ENCODE peak calls at places on chromosomes 3 and 15, in five cellular contexts. One of them, this sample, is unnamed.

GRCh38 chr3:51394541-51394940 is 3.5 kb downstream of the RBM15B start:
- DNase-seq in hepatocyte: no peak
- DNase-seq in astrocyte: no peak
- DNase-seq in tibial artery: no peak
- DNase-seq in left lung: no peak
- DNase-seq in this sample: no peak

GRCh38 chr15:48475600-48476395 is 144.6 kb downstream of the DUT start:
- DNase-seq in hepatocyte: no peak
- DNase-seq in astrocyte: no peak
- DNase-seq in tibial artery: no peak
- DNase-seq in left lung: no peak
- DNase-seq in this sample: no peak

GRCh38 chr15:57340673-57341259 is 35.5 kb upstream of the CGNL1 start:
- DNase-seq in hepatocyte: peak; percentile 80
- DNase-seq in astrocyte: no peak
- DNase-seq in tibial artery: no peak
- DNase-seq in left lung: no peak
- DNase-seq in this sample: no peak

GRCh38 chr3:37140899-37141541 is 33.4 kb downstream of the LRRFIP2 start:
- DNase-seq in hepatocyte: no peak
- DNase-seq in astrocyte: no peak
- DNase-seq in tibial artery: no peak
- DNase-seq in left lung: no peak
- DNase-seq in this sample: no peak

GRCh38 chr15:78394981-78395619 is 42.9 kb upstream of the IREB2 start:
- DNase-seq in hepatocyte: peak; percentile 53
- DNase-seq in astrocyte: no peak
- DNase-seq in tibial artery: no peak
- DNase-seq in left lung: no peak
- DNase-seq in this sample: no peak

GRCh38 chr15:89138999-89139612 is 50.9 kb downstream of the ABHD2 start:
- DNase-seq in hepatocyte: no peak
- DNase-seq in astrocyte: peak; percentile 22
- DNase-seq in tibial artery: peak; percentile 62
- DNase-seq in left lung: no peak
- DNase-seq in this sample: no peak

GRCh38 chr3:150247456-150247855 is 160.6 kb upstream of the TSC22D2 start:
- DNase-seq in hepatocyte: no peak
- DNase-seq in astrocyte: no peak
- DNase-seq in tibial artery: no peak
- DNase-seq in left lung: no peak
- DNase-seq in this sample: no peak

GRCh38 chr15:53789654-53790053 is 30.2 kb upstream of the WDR72 start:
- DNase-seq in hepatocyte: no peak
- DNase-seq in astrocyte: no peak
- DNase-seq in tibial artery: no peak
- DNase-seq in left lung: no peak
- DNase-seq in this sample: no peak

GRCh38 chr15:77419050-77419835 is 661 bp downstream of the PEAK1 start:
- DNase-seq in hepatocyte: peak; percentile 66
- DNase-seq in astrocyte: peak; percentile 71
- DNase-seq in tibial artery: peak; percentile 68
- DNase-seq in left lung: peak; percentile 87
- DNase-seq in this sample: peak; percentile 35

GRCh38 chr3:13419356-13420050 is 619 bp downstream of the NUP210 start:
- DNase-seq in hepatocyte: peak; percentile 71
- DNase-seq in astrocyte: no peak
- DNase-seq in tibial artery: no peak
- DNase-seq in left lung: peak; percentile 92
- DNase-seq in this sample: peak; percentile 22

GRCh38 chr3:141277451-141277850 is 45.8 kb downstream of the PXYLP1 start:
- DNase-seq in hepatocyte: no peak
- DNase-seq in astrocyte: no peak
- DNase-seq in tibial artery: no peak
- DNase-seq in left lung: no peak
- DNase-seq in this sample: no peak

GRCh38 chr3:45993421-45994027 is 2.1 kb downstream of the FYCO1 start:
- DNase-seq in hepatocyte: no peak
- DNase-seq in astrocyte: no peak
- DNase-seq in tibial artery: no peak
- DNase-seq in left lung: no peak
- DNase-seq in this sample: no peak

GRCh38 chr3:197949191-197949766 is 711 bp upstream of the RPL35A start:
- DNase-seq in hepatocyte: no peak
- DNase-seq in astrocyte: no peak
- DNase-seq in tibial artery: no peak
- DNase-seq in left lung: no peak
- DNase-seq in this sample: no peak

GRCh38 chr15:56837281-56837680 is 81.2 kb upstream of the TCF12 start:
- DNase-seq in hepatocyte: no peak
- DNase-seq in astrocyte: peak; percentile 69
- DNase-seq in tibial artery: no peak
- DNase-seq in left lung: no peak
- DNase-seq in this sample: no peak

GRCh38 chr15:65951007-65951406 is 81.7 kb downstream of the RAB11A start:
- DNase-seq in hepatocyte: no peak
- DNase-seq in astrocyte: no peak
- DNase-seq in tibial artery: no peak
- DNase-seq in left lung: no peak
- DNase-seq in this sample: no peak

GRCh38 chr3:136255672-136256406 is 5.7 kb downstream of the PCCB start:
- DNase-seq in hepatocyte: peak; percentile 71
- DNase-seq in astrocyte: no peak
- DNase-seq in tibial artery: no peak
- DNase-seq in left lung: no peak
- DNase-seq in this sample: no peak

GRCh38 chr3:46661776-46662766 is 31.4 kb downstream of the ALS2CL start:
- DNase-seq in hepatocyte: no peak
- DNase-seq in astrocyte: no peak
- DNase-seq in tibial artery: no peak
- DNase-seq in left lung: peak; percentile 61
- DNase-seq in this sample: no peak

GRCh38 chr3:157088133-157088488 is 71.8 kb downstream of the CCNL1 start:
- DNase-seq in hepatocyte: no peak
- DNase-seq in astrocyte: no peak
- DNase-seq in tibial artery: no peak
- DNase-seq in left lung: no peak
- DNase-seq in this sample: no peak

GRCh38 chr3:59731909-59732308 is 682.1 kb upstream of the CFAP20DC start:
- DNase-seq in hepatocyte: no peak
- DNase-seq in astrocyte: no peak
- DNase-seq in tibial artery: no peak
- DNase-seq in left lung: no peak
- DNase-seq in this sample: no peak

GRCh38 chr15:39312984-39313383 is 267.9 kb upstream of the THBS1 start:
- DNase-seq in hepatocyte: peak; percentile 48
- DNase-seq in astrocyte: no peak
- DNase-seq in tibial artery: no peak
- DNase-seq in left lung: no peak
- DNase-seq in this sample: no peak

GRCh38 chr3:190433626-190434025 is 16.1 kb downstream of the TMEM207 start:
- DNase-seq in hepatocyte: no peak
- DNase-seq in astrocyte: no peak
- DNase-seq in tibial artery: no peak
- DNase-seq in left lung: no peak
- DNase-seq in this sample: no peak

GRCh38 chr3:170346481-170347125 is 10.9 kb upstream of the SKIL start:
- DNase-seq in hepatocyte: no peak
- DNase-seq in astrocyte: no peak
- DNase-seq in tibial artery: no peak
- DNase-seq in left lung: no peak
- DNase-seq in this sample: no peak

GRCh38 chr3:191070201-191070600 is 128.8 kb upstream of the OSTN start:
- DNase-seq in hepatocyte: no peak
- DNase-seq in astrocyte: peak; percentile 94
- DNase-seq in tibial artery: no peak
- DNase-seq in left lung: no peak
- DNase-seq in this sample: no peak

GRCh38 chr15:90560229-90560771 is 30.6 kb downstream of the CRTC3 start:
- DNase-seq in hepatocyte: peak; percentile 49
- DNase-seq in astrocyte: peak; percentile 97
- DNase-seq in tibial artery: peak; percentile 82
- DNase-seq in left lung: no peak
- DNase-seq in this sample: peak; percentile 71

DNA sequence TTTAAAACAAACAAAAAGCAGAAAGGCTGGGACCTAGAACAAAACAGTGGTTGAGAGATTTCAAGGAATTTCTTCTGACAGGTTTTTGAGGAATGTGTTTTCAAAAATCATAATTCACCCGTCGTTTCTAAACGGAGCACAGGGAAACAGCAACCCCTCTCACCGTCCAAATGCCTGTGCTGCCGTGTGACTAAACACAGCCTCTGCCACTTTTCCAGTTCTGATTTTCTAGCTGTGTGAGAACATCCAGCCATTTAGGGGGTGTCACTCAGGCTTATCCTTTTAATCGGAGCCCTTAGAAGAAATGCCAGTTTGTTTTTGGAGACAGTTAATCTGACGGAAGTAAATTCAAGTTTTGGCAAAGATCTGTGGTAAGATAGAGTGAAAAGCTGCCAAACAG is 490.0 kb downstream of the SOX2 start:
- DNase-seq in hepatocyte: no peak
- DNase-seq in astrocyte: no peak
- DNase-seq in tibial artery: no peak
- DNase-seq in left lung: no peak
- DNase-seq in this sample: no peak
- H3K9me3 ChIP-seq in hepatocyte: no peaks in the 10 kb centered on the region
- H3K9me3 ChIP-seq in astrocyte: no peaks in the 10 kb centered on the region
- H3K9me3 ChIP-seq in tibial artery: no peaks in the 10 kb centered on the region
- H3K9me3 ChIP-seq in left lung: no peaks in the 10 kb centered on the region
- H3K9me3 ChIP-seq in this sample: no peaks in the 10 kb centered on the region

GRCh38 chr3:42012935-42013651 is 51.2 kb upstream of the ULK4 start:
- DNase-seq in hepatocyte: peak; percentile 91
- DNase-seq in astrocyte: no peak
- DNase-seq in tibial artery: peak; percentile 81
- DNase-seq in left lung: peak; percentile 97
- DNase-seq in this sample: peak; percentile 54

GRCh38 chr3:42014443-42014945 is 52.6 kb upstream of the ULK4 start:
- DNase-seq in hepatocyte: no peak
- DNase-seq in astrocyte: no peak
- DNase-seq in tibial artery: no peak
- DNase-seq in left lung: no peak
- DNase-seq in this sample: no peak

GRCh38 chr3:42012378-42012934 is 50.6 kb upstream of the ULK4 start:
- DNase-seq in hepatocyte: no peak
- DNase-seq in astrocyte: no peak
- DNase-seq in tibial artery: no peak
- DNase-seq in left lung: no peak
- DNase-seq in this sample: no peak

GRCh38 chr3:42014949-42015533 is 53.1 kb upstream of the ULK4 start:
- DNase-seq in hepatocyte: no peak
- DNase-seq in astrocyte: no peak
- DNase-seq in tibial artery: peak; percentile 81
- DNase-seq in left lung: no peak
- DNase-seq in this sample: peak; percentile 31

DNA sequence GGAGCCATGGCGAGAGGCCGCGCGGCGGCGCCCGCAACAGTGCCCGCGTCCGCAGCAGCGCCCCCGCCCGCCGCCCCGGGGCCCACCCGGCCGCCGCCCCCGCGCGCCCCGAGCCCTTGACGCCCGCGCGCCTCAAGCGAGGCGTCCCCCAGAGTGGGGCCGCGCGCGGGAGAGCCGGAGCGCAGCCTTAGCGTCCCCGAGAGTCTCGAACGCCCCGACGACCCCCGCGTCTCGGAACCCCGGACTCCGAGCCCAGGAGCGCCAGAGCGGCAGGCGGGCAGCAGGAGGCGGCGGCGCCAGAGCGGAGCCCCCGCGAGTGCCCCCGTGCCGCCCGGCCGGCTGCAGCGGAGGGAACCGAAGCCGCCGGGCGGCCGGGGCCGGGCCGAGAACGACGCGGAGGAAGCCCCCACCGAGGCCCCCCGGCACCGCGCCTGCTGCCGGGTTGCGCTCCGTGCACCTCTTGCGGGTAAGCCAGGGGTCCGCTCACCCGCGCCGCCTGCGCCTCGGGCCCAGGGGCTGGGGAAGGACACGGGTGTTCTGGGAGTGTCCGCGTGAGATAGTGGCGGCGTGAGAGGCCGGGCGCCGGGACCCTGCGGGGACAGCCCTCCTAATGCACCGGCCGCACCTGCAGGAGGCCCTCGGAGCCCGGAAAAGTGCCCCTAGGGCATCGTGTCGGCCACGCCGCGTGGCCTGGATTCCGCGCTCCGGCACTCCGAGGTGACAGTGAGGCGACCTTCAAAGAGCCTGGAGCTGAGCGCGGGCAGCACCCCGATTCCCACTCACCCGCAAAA is 51.9 kb upstream of the ULK4 start:
- DNase-seq in hepatocyte: peak; percentile 64
- DNase-seq in astrocyte: no peak
- DNase-seq in tibial artery: peak; percentile 73
- DNase-seq in left lung: peak; percentile 89
- DNase-seq in this sample: peak; percentile 10
- H3K27ac ChIP-seq in hepatocyte: peak overlapping the region; percentile 14
- H3K27ac ChIP-seq in astrocyte: peak overlapping the region; percentile 55
- H3K27ac ChIP-seq in tibial artery: peak overlapping the region; percentile 76
- H3K27ac ChIP-seq in left lung: peak overlapping the region; percentile 100
- H3K27ac ChIP-seq in this sample: peak overlapping the region; percentile 91

GRCh38 chr3:44966795-44967278 is 9.1 kb downstream of the ZDHHC3 start:
- DNase-seq in hepatocyte: peak; percentile 40
- DNase-seq in astrocyte: no peak
- DNase-seq in tibial artery: no peak
- DNase-seq in left lung: no peak
- DNase-seq in this sample: no peak

GRCh38 chr3:44969779-44970178 is 6.2 kb downstream of the ZDHHC3 start:
- DNase-seq in hepatocyte: no peak
- DNase-seq in astrocyte: no peak
- DNase-seq in tibial artery: no peak
- DNase-seq in left lung: no peak
- DNase-seq in this sample: no peak

GRCh38 chr3:44970916-44971490 is 5.0 kb downstream of the ZDHHC3 start:
- DNase-seq in hepatocyte: peak; percentile 19
- DNase-seq in astrocyte: no peak
- DNase-seq in tibial artery: no peak
- DNase-seq in left lung: no peak
- DNase-seq in this sample: no peak

GRCh38 chr3:44968447-44968858 is 7.5 kb downstream of the ZDHHC3 start:
- DNase-seq in hepatocyte: no peak
- DNase-seq in astrocyte: no peak
- DNase-seq in tibial artery: no peak
- DNase-seq in left lung: no peak
- DNase-seq in this sample: no peak

GRCh38 chr3:44969170-44969569 is 6.8 kb downstream of the ZDHHC3 start:
- DNase-seq in hepatocyte: no peak
- DNase-seq in astrocyte: no peak
- DNase-seq in tibial artery: no peak
- DNase-seq in left lung: no peak
- DNase-seq in this sample: no peak
- H3K4me1 ChIP-seq in hepatocyte: peaks cover 5% of the 10 kb centered on the region
- H3K4me1 ChIP-seq in astrocyte: no peaks in the 10 kb centered on the region
- H3K4me1 ChIP-seq in tibial artery: peaks cover 2% of the 10 kb centered on the region
- H3K4me1 ChIP-seq in left lung: peaks cover 87% of the 10 kb centered on the region
- H3K4me1 ChIP-seq in this sample: peaks cover 9% of the 10 kb centered on the region

DNA sequence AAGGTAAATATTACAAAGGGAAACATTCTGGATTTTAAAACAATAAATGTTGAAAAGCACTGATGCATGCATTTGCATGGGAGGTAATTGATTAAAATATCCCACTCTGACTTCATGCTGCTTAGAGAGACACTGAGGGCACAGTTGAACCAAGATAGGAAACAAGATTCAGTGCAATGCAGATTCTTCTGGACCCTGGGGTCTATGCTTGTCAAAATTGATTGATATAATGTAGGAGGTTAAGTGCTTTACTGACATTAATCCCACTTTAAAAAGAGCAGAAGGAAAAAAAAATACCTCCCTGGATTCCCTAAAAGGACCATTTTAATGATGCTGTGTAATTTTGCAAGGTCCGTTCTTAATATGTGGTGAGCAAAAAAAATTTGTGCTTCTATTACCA is 454.2 kb downstream of the GABRB3 start:
- DNase-seq in hepatocyte: no peak
- DNase-seq in astrocyte: no peak
- DNase-seq in tibial artery: no peak
- DNase-seq in left lung: no peak
- DNase-seq in this sample: no peak
- H3K9me3 ChIP-seq in hepatocyte: no peaks in the 10 kb centered on the region
- H3K9me3 ChIP-seq in astrocyte: no peaks in the 10 kb centered on the region
- H3K9me3 ChIP-seq in tibial artery: no peaks in the 10 kb centered on the region
- H3K9me3 ChIP-seq in left lung: peaks cover 8% of the 10 kb centered on the region
- H3K9me3 ChIP-seq in this sample: no peaks in the 10 kb centered on the region

This sample was measured in gastrocnemius medialis.